ENCODE peak calls at places on chromosome 6, in eight cellular contexts. O is upper lobe of right lung, V is A673, T is GM23248, N is RWPE1, S is dorsolateral prefrontal cortex, B is adrenal gland, J is IMR-90. K is an unnamed sample.
A peak's percentile ranks its signal among the peaks of the same experiment; 100 is the strongest.

GRCh38 chr6:119758385-119758784 is 408.8 kb upstream of the MAN1A1 start:
- DNase-seq in T (no peak), J (no peak), S (no peak), N (no peak), O (no peak), B (no peak), V (no peak), K (no peak)

GRCh38 chr6:96836579-96837137 is 619 bp downstream of the GPR63 start:
- DNase-seq in V (peak; percentile 31), T (peak; percentile 47), J (peak; percentile 4), S (peak; percentile 19), N (no peak), O (no peak), B (no peak), K (peak; percentile 14)

GRCh38 chr6:150881911-150882481 is 16.5 kb downstream of the MTHFD1L start:
- DNase-seq in T (peak; percentile 96), B (peak; percentile 95), N (peak; percentile 64), S (peak; percentile 83), J (peak; percentile 100), V (peak; percentile 55), O (no peak), K (peak; percentile 54)

GRCh38 chr6:147586044-147586443 is 77.6 kb downstream of the SAMD5 start:
- DNase-seq in S (no peak), J (peak; percentile 55), O (no peak), T (peak; percentile 1), N (no peak), V (no peak), B (peak; percentile 78), K (no peak)

GRCh38 chr6:157944983-157945931 is 36.4 kb upstream of the SYNJ2 start:
- DNase-seq in B (no peak), T (no peak), O (no peak), J (peak; percentile 71), V (no peak), N (no peak), S (no peak), K (no peak)

GRCh38 chr6:29797966-29798365 is 29.7 kb upstream of the HLA-G start:
- DNase-seq in T (no peak), V (no peak), N (no peak), S (no peak), B (no peak), J (no peak), O (no peak), K (no peak)

GRCh38 chr6:158110986-158111385 is 57.1 kb downstream of the SERAC1 start:
- DNase-seq in J (no peak), B (no peak), N (no peak), V (no peak), O (no peak), T (no peak), S (no peak), K (no peak)

GRCh38 chr6:95431637-95432228 is 145.6 kb upstream of the MANEA start:
- DNase-seq in N (peak; percentile 34), J (peak; percentile 40), S (peak; percentile 11), O (no peak), V (peak; percentile 61), B (peak; percentile 77), T (peak; percentile 38), K (no peak)

GRCh38 chr6:52360028-52360427 is 1.9 kb upstream of the PAQR8 start:
- DNase-seq in O (no peak), V (no peak), T (no peak), J (no peak), N (no peak), B (no peak), S (no peak), K (no peak)

GRCh38 chr6:44446626-44447297 is 59.3 kb downstream of the CDC5L start:
- DNase-seq in N (peak; percentile 24), V (no peak), T (peak; percentile 92), B (no peak), O (no peak), S (no peak), J (peak; percentile 93), K (no peak)

GRCh38 chr6:157096522-157096921 is 226.8 kb downstream of the TMEM242 start:
- DNase-seq in V (no peak), B (no peak), N (no peak), O (peak; percentile 83), T (no peak), J (no peak), S (peak; percentile 33), K (no peak)

GRCh38 chr6:111663692-111664564 is 58.2 kb upstream of the TRAF3IP2 start:
- DNase-seq in N (no peak), S (peak; percentile 60), V (no peak), O (no peak), T (peak; percentile 81), B (peak; percentile 70), J (peak; percentile 38), K (peak; percentile 73)

GRCh38 chr6:1611572-1612385 is 2.1 kb downstream of the FOXC1 start:
- DNase-seq in V (peak; percentile 40), T (peak; percentile 60), N (peak; percentile 44), B (no peak), J (peak; percentile 53), S (no peak), O (no peak), K (no peak)

GRCh38 chr6:83429857-83430605 is 820 bp downstream of the ME1 start:
- DNase-seq in V (peak; percentile 73), B (peak; percentile 67), J (peak; percentile 40), S (peak; percentile 32), N (peak; percentile 35), T (peak; percentile 53), O (peak; percentile 67), K (no peak)

GRCh38 chr6:3454206-3455016 is 2.4 kb downstream of the SLC22A23 start:
- DNase-seq in V (no peak), T (peak; percentile 20), J (no peak), O (no peak), B (no peak), S (no peak), N (peak; percentile 34), K (no peak)

GRCh38 chr6:134982161-134982560 is 32.3 kb upstream of the ALDH8A1 start:
- DNase-seq in B (no peak), T (no peak), S (no peak), J (no peak), V (no peak), N (no peak), O (no peak), K (no peak)

GRCh38 chr6:132270745-132271414 is 130.4 kb downstream of the MOXD1 start:
- DNase-seq in B (no peak), N (no peak), J (no peak), V (no peak), T (peak; percentile 19), S (no peak), O (no peak), K (no peak)

GRCh38 chr6:150406948-150407347 is 38.1 kb downstream of the IYD start:
- DNase-seq in N (no peak), S (no peak), T (peak; percentile 11), O (no peak), J (no peak), V (peak; percentile 14), B (no peak), K (no peak)

GRCh38 chr6:83138118-83138722 is 54.8 kb downstream of the PGM3 start:
- DNase-seq in N (no peak), B (no peak), J (no peak), S (no peak), O (no peak), V (no peak), T (no peak), K (no peak)

GRCh38 chr6:26205625-26206574 is 118.7 kb downstream of the HFE start:
- DNase-seq in V (peak; percentile 77), O (no peak), N (no peak), J (peak; percentile 91), S (no peak), T (peak; percentile 78), B (no peak), K (no peak)

GRCh38 chr6:145763742-145764141 is 28.4 kb upstream of the EPM2A start:
- DNase-seq in V (no peak), O (no peak), T (no peak), S (no peak), N (no peak), J (no peak), B (no peak), K (no peak)

DNA sequence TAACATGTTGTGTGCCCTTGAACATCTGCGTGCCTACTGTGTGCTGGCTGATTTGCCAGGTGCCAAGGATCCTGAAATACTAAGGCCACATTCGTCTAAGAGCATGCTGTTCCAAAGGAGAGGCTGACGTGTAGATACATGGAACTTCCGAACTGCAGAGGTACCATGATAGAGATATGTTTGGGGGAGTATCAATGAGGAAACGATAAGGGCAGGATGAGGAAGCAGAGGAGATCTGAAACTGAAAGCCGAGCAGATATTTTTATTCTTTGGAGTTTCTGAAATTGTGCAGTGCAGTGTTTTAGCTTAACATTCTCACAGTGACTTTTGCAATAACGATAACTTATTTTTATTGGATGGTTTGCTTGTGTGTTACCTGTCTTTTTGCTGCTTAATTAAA is 24.3 kb downstream of the BMP6 start:
- DNase-seq in V (no peak), T (no peak), O (no peak), S (no peak), J (no peak), B (no peak), N (no peak), K (no peak)
- H3K27ac ChIP-seq in V (no peak overlapping the region), T (no peak overlapping the region), O (no peak overlapping the region), S (no peak overlapping the region), J (no peak overlapping the region), B (no peak overlapping the region), N (no peak overlapping the region), K (no peak overlapping the region)

GRCh38 chr6:37258716-37259115 is 772 bp upstream of the TMEM217 start:
- DNase-seq in B (no peak), V (no peak), O (no peak), N (no peak), T (peak; percentile 27), J (no peak), S (no peak), K (no peak)
- H3K27ac ChIP-seq in B (no peak overlapping the region), V (peak overlapping the region; percentile 83), O (peak overlapping the region; percentile 88), N (no peak overlapping the region), T (peak overlapping the region; percentile 77), J (no peak overlapping the region), S (no peak overlapping the region), K (no peak overlapping the region)

DNA sequence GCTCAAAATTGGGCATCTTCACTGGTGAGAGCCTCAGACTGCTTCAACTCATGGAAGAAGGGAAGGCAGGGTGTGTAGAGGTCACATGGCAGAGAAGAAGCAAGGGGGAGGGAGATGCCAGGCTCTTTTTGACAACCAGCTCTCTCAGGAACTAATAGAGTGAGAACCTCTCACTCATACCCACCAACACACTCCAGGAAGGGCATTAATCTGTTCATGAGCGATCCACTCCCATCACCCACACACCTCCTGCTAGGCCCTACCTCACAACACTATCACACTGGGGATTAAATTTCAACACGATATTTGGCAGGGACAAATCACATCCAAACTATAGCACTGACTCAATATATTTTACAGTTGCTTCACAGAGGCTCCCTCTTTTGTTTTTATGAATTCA is 2.0 kb downstream of the MSH5 start:
- DNase-seq in S (no peak), O (no peak), V (no peak), N (no peak), B (no peak), J (no peak), T (no peak), K (no peak)
- H3K27ac ChIP-seq in S (no peak overlapping the region), O (no peak overlapping the region), V (peak overlapping the region; percentile 0), N (no peak overlapping the region), B (no peak overlapping the region), J (no peak overlapping the region), T (no peak overlapping the region), K (no peak overlapping the region)

DNA sequence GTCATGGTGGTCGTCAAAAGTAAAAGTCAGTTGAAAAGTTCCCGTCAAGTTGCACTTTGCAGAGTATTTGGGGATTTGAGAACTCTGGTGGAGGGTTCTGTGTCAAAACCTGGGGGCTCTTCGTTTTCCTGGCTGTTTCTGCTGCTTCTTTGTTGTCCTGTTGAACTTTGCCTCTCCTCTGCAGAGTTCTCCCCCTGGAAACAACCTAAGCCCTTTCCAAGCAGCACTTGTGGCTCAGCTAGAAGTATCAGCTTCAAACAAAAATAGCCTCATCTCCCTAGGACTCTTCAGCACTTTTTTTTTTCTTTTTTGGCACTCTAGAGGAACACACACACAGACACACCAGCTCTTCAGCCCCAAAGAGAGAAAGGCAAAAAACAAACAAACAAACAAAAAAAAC is at the start of gene TRDN:
- DNase-seq in O (no peak), S (no peak), B (no peak), V (no peak), J (no peak), T (no peak), N (no peak), K (no peak)
- H3K27ac ChIP-seq in O (no peak within 1 kb of the TSS), S (no peak within 1 kb of the TSS), B (no peak within 1 kb of the TSS), V (no peak within 1 kb of the TSS), J (no peak within 1 kb of the TSS), T (no peak within 1 kb of the TSS), N (no peak within 1 kb of the TSS), K (no peak within 1 kb of the TSS)

K was measured in uterus.